ENCODE peak calls at places on chromosomes 11 and 22, in six cellular contexts. One of them, this sample, is unnamed.

GRCh38 chr11:46475041-46475925 is 83.7 kb upstream of the CHRM4 start:
- DNase-seq in endothelial cell: no peak
- DNase-seq in COLO829: peak; percentile 47
- DNase-seq in GM20000: no peak
- DNase-seq in kidney: no peak
- DNase-seq in NCI-H345: no peak
- DNase-seq in this sample: no peak

GRCh38 chr11:128409476-128409875 is 177.9 kb downstream of the ETS1 start:
- DNase-seq in kidney: no peak
- DNase-seq in COLO829: no peak
- DNase-seq in endothelial cell: no peak
- DNase-seq in GM20000: no peak
- DNase-seq in NCI-H345: no peak
- DNase-seq in this sample: no peak

GRCh38 chr11:57202282-57202681 is 20.5 kb downstream of the LRRC55 start:
- DNase-seq in endothelial cell: no peak
- DNase-seq in GM20000: no peak
- DNase-seq in kidney: no peak
- DNase-seq in NCI-H345: no peak
- DNase-seq in COLO829: no peak
- DNase-seq in this sample: no peak

GRCh38 chr22:39300198-39300830 is 19.1 kb downstream of the RPL3 start:
- DNase-seq in kidney: no peak
- DNase-seq in COLO829: no peak
- DNase-seq in GM20000: no peak
- DNase-seq in NCI-H345: no peak
- DNase-seq in endothelial cell: no peak
- DNase-seq in this sample: no peak

GRCh38 chr11:20158597-20159257 is 1.5 kb downstream of the DBX1 start:
- DNase-seq in NCI-H345: no peak
- DNase-seq in COLO829: peak; percentile 49
- DNase-seq in GM20000: peak; percentile 56
- DNase-seq in kidney: peak; percentile 75
- DNase-seq in endothelial cell: peak; percentile 81
- DNase-seq in this sample: no peak

GRCh38 chr11:8223513-8223899 is 40.2 kb downstream of the LMO1 start:
- DNase-seq in GM20000: no peak
- DNase-seq in NCI-H345: no peak
- DNase-seq in kidney: no peak
- DNase-seq in COLO829: peak; percentile 97
- DNase-seq in endothelial cell: no peak
- DNase-seq in this sample: no peak

GRCh38 chr11:19116315-19116970 is 525 bp upstream of the ZDHHC13 start:
- DNase-seq in kidney: no peak
- DNase-seq in NCI-H345: no peak
- DNase-seq in GM20000: peak; percentile 42
- DNase-seq in COLO829: no peak
- DNase-seq in endothelial cell: no peak
- DNase-seq in this sample: no peak

GRCh38 chr11:120217526-120217925 is 6.7 kb downstream of the OAF start:
- DNase-seq in GM20000: no peak
- DNase-seq in kidney: no peak
- DNase-seq in COLO829: no peak
- DNase-seq in NCI-H345: no peak
- DNase-seq in endothelial cell: no peak
- DNase-seq in this sample: no peak

GRCh38 chr11:67261635-67261941 is 4.7 kb upstream of the GRK2 start:
- DNase-seq in kidney: no peak
- DNase-seq in GM20000: no peak
- DNase-seq in endothelial cell: no peak
- DNase-seq in NCI-H345: no peak
- DNase-seq in COLO829: no peak
- DNase-seq in this sample: no peak

GRCh38 chr11:58127350-58127749 is 2.0 kb upstream of the OR9I1 start:
- DNase-seq in NCI-H345: no peak
- DNase-seq in GM20000: no peak
- DNase-seq in COLO829: no peak
- DNase-seq in endothelial cell: no peak
- DNase-seq in kidney: no peak
- DNase-seq in this sample: no peak

GRCh38 chr22:44882226-44882905 is 127.4 kb downstream of the PHF21B start:
- DNase-seq in NCI-H345: no peak
- DNase-seq in kidney: peak; percentile 39
- DNase-seq in endothelial cell: no peak
- DNase-seq in GM20000: no peak
- DNase-seq in COLO829: no peak
- DNase-seq in this sample: no peak

This sample was measured in NCI-H1436.